ENCODE peak calls at places on chromosome 11, in five cellular contexts. T is RPMI8226, U is mesenteric fat pad, O is NCI-H510A, F is AG08396. C is an unnamed sample.

GRCh38 chr11:116984589-116984988 is 113.6 kb downstream of the SIK3 start:
- DNase-seq in T (no peak), F (peak), U (no peak), O (no peak), C (no peak)

GRCh38 chr11:111765320-111765983 is 737 bp downstream of the PPP2R1B start:
- DNase-seq in F (peak), U (no peak), T (peak), O (no peak), C (no peak)

GRCh38 chr11:41175304-41175972 is 284.0 kb downstream of the LRRC4C start:
- DNase-seq in T (no peak), O (no peak), U (no peak), F (no peak), C (no peak)

GRCh38 chr11:69702239-69702668 is 1.6 kb downstream of the FGF19 start:
- DNase-seq in T (no peak), F (no peak), U (no peak), O (no peak), C (no peak)

GRCh38 chr11:41110527-41110926 is 348.9 kb downstream of the LRRC4C start:
- DNase-seq in F (no peak), U (no peak), O (no peak), T (no peak), C (no peak)

GRCh38 chr11:62370743-62371440 is 33.6 kb downstream of the ASRGL1 start:
- DNase-seq in U (no peak), T (no peak), O (no peak), F (no peak), C (no peak)

GRCh38 chr11:112161012-112161411 is 2.9 kb downstream of the IL18 start:
- DNase-seq in U (no peak), T (no peak), F (no peak), O (no peak), C (no peak)

GRCh38 chr11:65479184-65480145 is 19.4 kb upstream of the MALAT1 start:
- DNase-seq in T (peak), F (peak), O (no peak), U (peak), C (peak)

GRCh38 chr11:63813563-63814382 is 517 bp downstream of the SPINDOC start:
- DNase-seq in O (peak), T (peak), U (no peak), F (peak), C (peak)

GRCh38 chr11:26947379-26947844 is 46.5 kb upstream of the FIBIN start:
- DNase-seq in T (no peak), F (peak), U (no peak), O (no peak), C (no peak)

GRCh38 chr11:36345084-36345511 is 49.0 kb downstream of the PRR5L start:
- DNase-seq in F (no peak), U (no peak), T (no peak), O (no peak), C (no peak)

GRCh38 chr11:95897731-95898130 is 26.2 kb downstream of the MTMR2 start:
- DNase-seq in T (no peak), O (no peak), U (no peak), F (peak), C (no peak)

GRCh38 chr11:78832226-78832947 is 257.7 kb upstream of the NARS2 start:
- DNase-seq in O (no peak), U (no peak), F (no peak), T (peak), C (no peak)

GRCh38 chr11:6458352-6458751 is 15.4 kb downstream of the TRIM3 start:
- DNase-seq in U (no peak), T (no peak), F (no peak), O (no peak), C (no peak)

GRCh38 chr11:101718406-101718805 is 134.6 kb upstream of the TRPC6 start:
- DNase-seq in U (no peak), T (no peak), O (no peak), F (no peak), C (no peak)

GRCh38 chr11:59197990-59198389 is 14.7 kb downstream of the MPEG1 start:
- DNase-seq in U (no peak), T (no peak), O (no peak), F (peak), C (no peak)

GRCh38 chr11:43138621-43139140 is 173.1 kb upstream of the API5 start:
- DNase-seq in O (no peak), U (no peak), T (no peak), F (no peak), C (no peak)

GRCh38 chr11:47269002-47269828 is 718 bp upstream of the MADD start:
- DNase-seq in F (peak), U (peak), T (peak), O (peak), C (peak)

GRCh38 chr11:13290221-13290980 is 12.8 kb downstream of the BMAL1 start:
- DNase-seq in F (no peak), T (no peak), O (no peak), U (no peak), C (no peak)

GRCh38 chr11:120343429-120343828 is 7.2 kb downstream of the ARHGEF12 start:
- DNase-seq in O (no peak), T (peak), F (no peak), U (no peak), C (no peak)

GRCh38 chr11:12013771-12014170 is 5.3 kb upstream of the DKK3 start:
- DNase-seq in F (no peak), T (no peak), O (no peak), U (no peak), C (no peak)